ENCODE peak calls at places on chromosome 14, in five cellular contexts. Q is fibroblast of the aortic adventitia, N is GM06990, E is thoracic aorta, I is GM23248. F is an unnamed sample.

GRCh38 chr14:83556746-83557460 is 1973.0 kb upstream of the FLRT2 start:
- DNase-seq in Q (peak), N (no peak), E (no peak), I (peak), F (no peak)

GRCh38 chr14:92880351-92880750 is 42.6 kb upstream of the CHGA start:
- DNase-seq in I (peak), Q (no peak), N (no peak), E (no peak), F (no peak)

GRCh38 chr14:104522926-104523545 is 56.5 kb upstream of the C14orf180 start:
- DNase-seq in Q (no peak), E (no peak), I (no peak), N (no peak), F (no peak)

GRCh38 chr14:101624579-101624978 is 63.3 kb downstream of the DIO3 start:
- DNase-seq in I (no peak), Q (no peak), N (no peak), E (no peak), F (no peak)

GRCh38 chr14:32693114-32693513 is 245.6 kb upstream of the NPAS3 start:
- DNase-seq in N (no peak), E (no peak), I (peak), Q (peak), F (no peak)

GRCh38 chr14:75939200-75939599 is 42.6 kb downstream of the TGFB3 start:
- DNase-seq in N (no peak), I (no peak), E (no peak), Q (no peak), F (no peak)

GRCh38 chr14:64760916-64761315 is 56.7 kb downstream of the PLEKHG3 start:
- DNase-seq in I (no peak), N (no peak), Q (no peak), E (no peak), F (no peak)

GRCh38 chr14:23863836-23864235 is 89.7 kb upstream of the DHRS4 start:
- DNase-seq in Q (no peak), N (no peak), E (no peak), I (no peak), F (no peak)

GRCh38 chr14:21055473-21056117 is 2.0 kb upstream of the RNASE8 start:
- DNase-seq in N (no peak), I (no peak), Q (no peak), E (no peak), F (no peak)

GRCh38 chr14:20454359-20454644 is 310 bp downstream of the OSGEP start:
- DNase-seq in Q (peak), I (peak), E (peak), N (no peak), F (no peak)

GRCh38 chr14:81517798-81518398 is 15.8 kb downstream of the SEL1L start:
- DNase-seq in N (no peak), I (peak), Q (no peak), E (no peak), F (no peak)

GRCh38 chr14:51116682-51117081 is 21.8 kb upstream of the TRIM9 start:
- DNase-seq in Q (no peak), I (no peak), N (no peak), E (no peak), F (no peak)

GRCh38 chr14:29999013-29999539 is 71.4 kb upstream of the PRKD1 start:
- DNase-seq in N (no peak), E (no peak), I (no peak), Q (peak), F (no peak)

DNA sequence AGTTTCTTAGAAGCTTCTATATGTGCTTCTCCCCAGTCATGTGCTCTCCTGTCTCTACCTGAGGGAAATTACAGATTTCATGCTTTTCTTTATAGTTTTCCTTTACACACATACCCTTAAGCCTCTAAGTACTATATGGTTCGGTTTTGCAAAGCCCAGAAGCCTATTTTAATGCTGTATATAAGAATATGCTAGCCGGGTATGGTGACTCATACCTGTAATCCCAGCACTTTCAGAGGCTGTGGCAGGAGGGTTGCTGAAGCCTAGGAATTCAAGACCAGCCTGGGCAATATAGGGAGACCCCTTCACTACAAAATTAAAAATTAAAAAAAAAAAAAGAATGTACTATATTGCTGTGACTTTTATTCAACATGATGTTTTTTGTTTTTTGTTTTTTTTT is 15.4 kb downstream of the DGLUCY start:
- DNase-seq in N (no peak), Q (no peak), I (no peak), E (no peak), F (no peak)
- H3K4me3 ChIP-seq in N (no peak), Q (no peak), I (no peak), E (no peak), F (no peak)

DNA sequence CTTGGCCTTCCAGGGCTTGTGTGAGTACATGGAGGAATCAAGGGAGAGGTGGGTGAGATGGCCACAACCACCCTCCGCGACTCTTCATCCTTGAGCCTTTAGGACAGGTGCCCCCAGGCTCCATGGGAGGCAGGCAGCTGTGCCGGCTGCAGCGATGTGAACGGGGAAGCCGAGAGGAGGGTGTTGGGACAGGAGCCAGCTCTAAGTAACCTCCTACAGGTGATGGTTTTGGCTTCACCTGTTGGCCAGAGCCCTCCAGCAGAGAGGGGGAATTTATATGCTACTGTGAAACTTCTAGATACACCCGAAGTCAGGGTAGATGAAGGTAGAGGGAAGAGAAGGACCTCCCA is 132.2 kb upstream of the HIF1A start:
- DNase-seq in Q (no peak), I (no peak), E (no peak), N (no peak), F (no peak)
- H3K4me3 ChIP-seq in Q (no peak), I (no peak), E (no peak), N (no peak), F (no peak)

GRCh38 chr14:68248481-68249255 is 429.1 kb downstream of the RAD51B start:
- DNase-seq in Q (peak), N (peak), E (no peak), I (peak), F (no peak)
- H3K4me3 ChIP-seq in Q (no peak), N (no peak), E (no peak), I (no peak), F (no peak)

GRCh38 chr14:95871531-95871930 is 5.1 kb upstream of the TUNAR start:
- DNase-seq in E (no peak), N (no peak), I (no peak), Q (no peak), F (no peak)

GRCh38 chr14:95872777-95873176 is 3.9 kb upstream of the TUNAR start:
- DNase-seq in E (no peak), N (no peak), I (no peak), Q (no peak), F (no peak)

GRCh38 chr14:95876769-95877490 is at the start of gene TUNAR:
- DNase-seq in N (no peak), I (peak), E (no peak), Q (no peak), F (no peak)

GRCh38 chr14:95877633-95878032 is 1.0 kb downstream of the TUNAR start:
- DNase-seq in N (no peak), I (no peak), E (no peak), Q (no peak), F (no peak)

DNA sequence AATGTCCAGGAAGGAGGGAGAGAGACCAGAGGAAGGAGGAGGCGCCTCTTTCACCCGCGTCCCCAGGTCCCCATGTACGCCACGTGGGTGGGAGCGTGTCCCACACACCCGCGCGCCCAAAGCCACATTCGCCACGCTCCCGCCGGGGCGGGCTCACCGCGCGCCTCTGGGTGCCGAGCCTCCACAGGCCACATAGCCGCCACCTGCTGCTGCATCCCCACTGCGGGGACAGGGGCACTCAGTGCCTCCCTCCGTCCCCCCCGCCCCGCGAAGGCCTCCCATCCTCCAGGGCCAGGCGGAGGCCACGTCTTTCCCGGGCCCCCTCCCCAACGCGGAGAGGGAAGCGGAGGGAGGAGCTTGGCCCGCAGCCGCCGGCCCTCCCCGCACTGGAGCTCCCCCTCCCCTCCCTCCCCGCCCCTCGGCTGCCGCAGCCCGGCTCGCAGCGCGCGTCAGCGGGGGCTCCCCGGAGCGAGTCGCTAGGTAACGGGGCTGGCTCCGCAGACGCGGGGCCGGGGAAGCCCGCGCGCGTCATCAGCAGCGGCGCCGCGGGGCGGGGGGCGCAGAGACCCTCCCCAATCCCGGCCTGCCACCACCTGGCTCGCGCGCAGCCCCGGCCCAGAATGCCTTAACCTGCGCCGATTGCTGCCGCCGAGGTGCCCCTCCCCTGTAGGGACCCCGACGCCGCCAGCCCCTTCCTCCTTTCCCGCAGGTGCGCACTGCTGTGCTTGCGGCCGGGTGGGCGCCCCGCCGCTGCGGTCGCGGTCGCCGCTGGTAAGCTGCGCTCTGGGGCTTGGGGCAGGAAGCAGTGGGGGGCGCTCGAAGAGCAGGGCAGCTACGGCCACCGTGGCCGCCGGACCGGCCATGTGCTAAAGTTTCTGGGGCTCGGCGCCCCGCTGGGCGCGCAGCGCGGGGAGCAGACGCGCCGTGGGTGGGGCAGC is 532 bp upstream of the TUNAR start:
- DNase-seq in N (no peak), I (no peak), Q (no peak), E (no peak), F (no peak)
- H3K4me3 ChIP-seq in N (no peak), I (peak), Q (no peak), E (peak), F (peak)

GRCh38 chr14:55191881-55192616 is 664 bp upstream of the DLGAP5 start:
- DNase-seq in E (no peak), N (no peak), Q (no peak), I (peak), F (no peak)

GRCh38 chr14:55191101-55191880 is at the start of gene DLGAP5:
- DNase-seq in E (peak), Q (peak), N (peak), I (peak), F (peak)

GRCh38 chr14:55188686-55189295 is 2.6 kb downstream of the DLGAP5 start:
- DNase-seq in N (no peak), Q (peak), E (no peak), I (peak), F (no peak)
- H3K4me3 ChIP-seq in N (no peak), Q (no peak), E (no peak), I (peak), F (no peak)

DNA sequence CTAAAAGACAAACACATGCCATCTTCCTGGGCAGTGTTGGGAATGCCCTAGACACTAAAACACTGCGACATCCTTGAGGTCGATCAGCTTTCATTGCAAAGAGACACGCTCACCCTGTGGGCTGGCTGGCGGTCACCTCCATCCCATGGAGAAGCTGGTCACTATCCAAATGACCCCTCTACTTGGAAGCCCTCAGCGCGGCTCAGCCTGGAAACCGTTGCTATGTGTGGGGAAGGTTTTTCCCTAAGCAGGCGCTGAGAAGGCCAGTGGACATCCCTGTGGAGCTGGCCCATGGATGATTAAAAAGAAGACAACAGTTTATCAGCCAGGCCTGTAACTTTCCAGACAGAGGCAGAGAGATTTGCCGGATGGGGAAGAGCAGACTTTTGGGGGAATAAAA is 16.8 kb downstream of the GSC start:
- DNase-seq in N (no peak), I (no peak), Q (no peak), E (no peak), F (no peak)
- H3K4me3 ChIP-seq in N (no peak), I (no peak), Q (no peak), E (no peak), F (no peak)

GRCh38 chr14:57549165-57549564 is 55.5 kb upstream of the CCDC198 start:
- DNase-seq in I (no peak), Q (no peak), E (no peak), N (no peak), F (no peak)

GRCh38 chr14:57549765-57550420 is 56.2 kb upstream of the CCDC198 start:
- DNase-seq in I (no peak), N (no peak), Q (no peak), E (no peak), F (no peak)

GRCh38 chr14:57547131-57547530 is 53.5 kb upstream of the CCDC198 start:
- DNase-seq in Q (no peak), I (no peak), E (no peak), N (no peak), F (no peak)
- H3K4me3 ChIP-seq in Q (no peak), I (no peak), E (no peak), N (no peak), F (no peak)